ENCODE peak calls at places on chromosomes 2 and 18, in six cellular contexts. T is testis, N is progenitor cell of endocrine pancreas, U is lower lobe of right lung, A is mammary epithelial cell, C is mesothelial cell of epicardium. I is an unnamed sample.

GRCh38 chr2:177675256-177676220 is 283.0 kb downstream of the AGPS start:
- DNase-seq in A (no peak), C (no peak), T (peak), N (no peak), U (no peak), I (no peak)

GRCh38 chr2:134778372-134778771 is 59.6 kb upstream of the TMEM163 start:
- DNase-seq in U (no peak), N (no peak), T (peak), A (no peak), C (no peak), I (no peak)

GRCh38 chr18:42183746-42184145 is 228.7 kb downstream of the PIK3C3 start:
- DNase-seq in N (no peak), T (no peak), A (peak), U (no peak), C (no peak), I (no peak)

GRCh38 chr2:5970347-5970746 is 278.2 kb downstream of the SOX11 start:
- DNase-seq in A (no peak), T (no peak), U (no peak), N (no peak), C (no peak), I (no peak)

GRCh38 chr18:610214-610928 is 13.6 kb downstream of the CLUL1 start:
- DNase-seq in N (no peak), C (no peak), A (no peak), T (no peak), U (no peak), I (no peak)

GRCh38 chr2:118185210-118186109 is 97.2 kb downstream of the INSIG2 start:
- DNase-seq in U (peak), N (peak), T (peak), C (no peak), A (peak), I (no peak)

GRCh38 chr2:147523415-147523814 is 321.4 kb upstream of the ACVR2A start:
- DNase-seq in C (no peak), U (no peak), N (no peak), A (no peak), T (no peak), I (no peak)

GRCh38 chr2:202269585-202269984 is 4.0 kb downstream of the NOP58 start:
- DNase-seq in A (no peak), C (no peak), T (no peak), N (no peak), U (no peak), I (peak)

GRCh38 chr2:98376996-98377395 is 30.7 kb downstream of the CNGA3 start:
- DNase-seq in C (no peak), T (no peak), N (no peak), A (no peak), U (no peak), I (peak)

GRCh38 chr2:163748420-163748819 is 12.6 kb upstream of the FIGN start:
- DNase-seq in T (no peak), U (no peak), N (no peak), C (no peak), A (peak), I (no peak)

GRCh38 chr2:39300044-39300820 is 56.5 kb upstream of the CDKL4 start:
- DNase-seq in T (no peak), C (no peak), A (no peak), U (no peak), N (no peak), I (no peak)

GRCh38 chr2:38146302-38146916 is 70.5 kb upstream of the CYP1B1 start:
- DNase-seq in U (peak), C (no peak), N (no peak), A (peak), T (peak), I (peak)

GRCh38 chr2:126664234-126664633 is 8.3 kb downstream of the GYPC start:
- DNase-seq in N (no peak), U (no peak), A (no peak), C (no peak), T (no peak), I (no peak)

GRCh38 chr2:128414351-128414750 is 95.7 kb upstream of the HS6ST1 start:
- DNase-seq in N (peak), A (no peak), U (no peak), C (no peak), T (no peak), I (peak)

GRCh38 chr2:9234680-9235387 is 28.2 kb downstream of the ASAP2 start:
- DNase-seq in T (no peak), U (no peak), N (no peak), C (no peak), A (peak), I (no peak)

GRCh38 chr2:3211256-3211970 is 166.2 kb downstream of the EIPR1 start:
- DNase-seq in N (no peak), U (no peak), T (no peak), A (no peak), C (no peak), I (peak)

GRCh38 chr2:174210861-174211260 is 37.5 kb downstream of the OLA1 start:
- DNase-seq in T (no peak), C (no peak), U (no peak), A (no peak), N (no peak), I (no peak)

GRCh38 chr2:61952291-61952690 is 46.8 kb downstream of the COMMD1 start:
- DNase-seq in U (no peak), T (no peak), A (peak), N (no peak), C (no peak), I (no peak)

GRCh38 chr2:10382313-10383061 is 65.6 kb downstream of the ODC1 start:
- DNase-seq in C (no peak), U (peak), N (no peak), A (no peak), T (peak), I (no peak)

GRCh38 chr2:195687320-195688086 is 30.5 kb downstream of the SLC39A10 start:
- DNase-seq in C (no peak), N (no peak), T (no peak), A (no peak), U (no peak), I (no peak)

GRCh38 chr2:113977660-113978523 is 88.0 kb downstream of the ACTR3 start:
- DNase-seq in C (no peak), U (no peak), T (peak), A (peak), N (no peak), I (no peak)

GRCh38 chr2:46775722-46776121 is 139.9 kb downstream of the MCFD2 start:
- DNase-seq in T (no peak), U (no peak), C (no peak), N (no peak), A (no peak), I (no peak)
- TF ChIP-seq CTCF in T (no peak), U (no peak), C (no peak), N (no peak), A (no peak), I (no peak)

DNA sequence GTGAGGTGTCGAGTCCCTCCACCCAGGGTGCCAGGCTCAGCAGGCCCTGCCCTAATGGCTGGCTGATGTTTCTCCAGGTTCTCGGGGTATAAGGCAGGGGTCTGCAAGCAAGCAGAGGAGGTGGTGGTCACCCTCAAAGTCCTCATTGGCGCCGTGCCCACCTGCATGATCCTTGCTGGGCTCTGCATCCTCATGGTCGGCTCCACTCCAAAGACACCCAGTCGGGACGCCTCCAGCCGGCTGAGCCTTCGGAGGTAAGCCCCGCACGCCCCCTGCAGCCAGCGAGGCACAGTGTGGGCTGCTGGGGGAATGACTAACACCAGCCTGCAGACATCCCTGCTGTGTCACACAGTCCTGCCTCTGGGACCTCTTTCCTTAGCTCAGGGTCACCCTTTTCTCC is 14.1 kb downstream of the MFSD2B start:
- DNase-seq in U (peak), T (peak), A (no peak), N (no peak), C (no peak), I (no peak)
- TF ChIP-seq CTCF in U (no peak), T (no peak), A (no peak), N (peak), C (no peak), I (no peak)

DNA sequence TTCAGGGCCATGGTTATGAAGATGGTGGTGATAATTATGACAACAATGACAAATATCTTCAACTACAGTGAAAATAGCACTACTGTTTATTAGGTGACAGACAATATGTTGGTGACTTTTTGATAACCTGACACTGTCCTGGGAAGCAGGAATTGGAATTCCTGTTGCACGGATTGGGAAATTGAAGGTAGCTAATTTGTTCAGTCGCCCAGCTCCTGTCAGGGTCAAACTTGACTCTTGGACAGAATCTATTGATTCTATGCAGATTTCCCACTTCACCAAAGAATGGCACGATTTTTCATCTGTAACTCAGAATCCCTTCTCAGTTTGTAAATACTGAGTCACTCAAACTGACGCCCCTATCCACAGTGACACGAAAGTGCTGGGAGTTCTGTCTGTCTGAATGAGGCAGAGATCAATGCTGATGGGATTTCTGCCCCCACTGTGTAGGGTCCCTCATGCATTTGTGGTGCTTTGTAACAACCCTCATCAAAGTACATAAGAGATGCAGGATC is 779.5 kb upstream of the ID2 start:
- DNase-seq in T (no peak), C (no peak), N (no peak), U (no peak), A (no peak), I (no peak)
- TF ChIP-seq CTCF in T (no peak), C (no peak), N (no peak), U (no peak), A (no peak), I (no peak)

DNA sequence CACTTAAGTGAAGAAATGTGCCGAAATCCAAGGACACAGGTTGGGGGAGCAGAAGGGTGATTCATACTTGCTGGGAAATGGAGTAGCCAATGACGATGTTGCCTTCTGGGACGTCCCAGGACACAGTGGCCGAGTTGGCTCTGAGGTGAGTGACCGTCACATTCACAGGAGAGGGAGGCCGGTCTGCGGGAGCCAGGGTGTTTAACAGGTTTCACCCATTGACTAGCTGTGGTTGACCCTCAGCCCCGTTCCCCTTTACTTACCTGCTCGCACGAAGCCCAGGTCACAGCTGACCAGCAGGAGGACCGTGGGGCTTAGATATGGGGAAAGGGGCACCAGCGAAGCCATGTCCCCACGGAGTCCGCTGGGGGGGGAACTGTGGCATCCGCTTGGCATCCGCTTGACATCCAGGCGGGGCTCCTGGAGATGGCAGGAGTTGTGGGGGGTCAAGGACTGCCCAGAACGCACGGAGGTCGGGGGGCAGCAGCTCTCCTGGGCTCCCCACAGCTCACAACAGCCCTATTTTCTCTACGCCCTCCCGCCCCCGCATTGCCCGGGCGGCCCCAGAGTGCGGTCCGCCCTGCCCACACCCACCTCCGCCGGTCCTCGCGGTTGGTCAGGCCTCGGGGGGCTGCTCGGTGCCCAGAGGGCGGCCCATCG is 586 bp downstream of the FNDC4 start:
- DNase-seq in C (no peak), N (no peak), T (peak), U (no peak), A (peak), I (no peak)
- TF ChIP-seq CTCF in C (no peak), N (no peak), T (no peak), U (no peak), A (no peak), I (no peak)

GRCh38 chr2:101188683-101189405 is 37.7 kb upstream of the TBC1D8 start:
- DNase-seq in U (no peak), N (peak), T (no peak), C (no peak), A (no peak), I (no peak)
- TF ChIP-seq CTCF in U (peak), N (peak), T (no peak), C (peak), A (peak), I (peak)

GRCh38 chr2:210577263-210578071 is 21.1 kb downstream of the CPS1 start:
- DNase-seq in C (no peak), N (no peak), U (no peak), T (no peak), A (peak), I (no peak)
- TF ChIP-seq CTCF in C (peak), N (peak), U (peak), T (no peak), A (peak), I (peak)

I was measured in osteocyte.